ENCODE peak calls at places on chromosomes 11 and 22, in eight cellular contexts. J is lower leg skin, F is stomach, W is lung, V is foreskin fibroblast, L is AG04450, M is astrocyte of the spinal cord, C is spleen. G is an unnamed sample.
A peak's percentile ranks its signal among the peaks of the same experiment; 100 is the strongest.

GRCh38 chr22:29342577-29343312 is 27.2 kb upstream of the RASL10A start:
- DNase-seq in J (no peak), F (peak; percentile 58), W (no peak), V (no peak), L (no peak), M (no peak), C (no peak), G (no peak)

GRCh38 chr11:126755494-126755893 is 245.1 kb downstream of the KIRREL3 start:
- DNase-seq in J (no peak), F (no peak), W (no peak), V (no peak), L (no peak), M (no peak), C (no peak), G (no peak)

GRCh38 chr11:48109046-48109666 is 107.5 kb upstream of the OR4B1 start:
- DNase-seq in J (no peak), F (no peak), W (no peak), V (no peak), L (no peak), M (peak; percentile 64), C (no peak), G (no peak)

GRCh38 chr11:75476716-75477613 is 44.0 kb upstream of the KLHL35 start:
- DNase-seq in J (no peak), F (peak; percentile 83), W (no peak), V (no peak), L (no peak), M (no peak), C (peak; percentile 59), G (no peak)

GRCh38 chr11:44797886-44798683 is 71.3 kb downstream of the TSPAN18 start:
- DNase-seq in J (no peak), F (no peak), W (no peak), V (no peak), L (no peak), M (no peak), C (peak; percentile 35), G (no peak)

GRCh38 chr11:132999519-132999918 is 532.8 kb downstream of the OPCML start:
- DNase-seq in J (no peak), F (no peak), W (no peak), V (no peak), L (no peak), M (no peak), C (no peak), G (no peak)

GRCh38 chr22:31618057-31618456 is 44.0 kb downstream of the PISD start:
- DNase-seq in J (no peak), F (no peak), W (no peak), V (no peak), L (no peak), M (no peak), C (no peak), G (no peak)

GRCh38 chr22:25061134-25061533 is 108.6 kb downstream of the KIAA1671 start:
- DNase-seq in J (no peak), F (no peak), W (no peak), V (no peak), L (no peak), M (no peak), C (no peak), G (no peak)

DNA sequence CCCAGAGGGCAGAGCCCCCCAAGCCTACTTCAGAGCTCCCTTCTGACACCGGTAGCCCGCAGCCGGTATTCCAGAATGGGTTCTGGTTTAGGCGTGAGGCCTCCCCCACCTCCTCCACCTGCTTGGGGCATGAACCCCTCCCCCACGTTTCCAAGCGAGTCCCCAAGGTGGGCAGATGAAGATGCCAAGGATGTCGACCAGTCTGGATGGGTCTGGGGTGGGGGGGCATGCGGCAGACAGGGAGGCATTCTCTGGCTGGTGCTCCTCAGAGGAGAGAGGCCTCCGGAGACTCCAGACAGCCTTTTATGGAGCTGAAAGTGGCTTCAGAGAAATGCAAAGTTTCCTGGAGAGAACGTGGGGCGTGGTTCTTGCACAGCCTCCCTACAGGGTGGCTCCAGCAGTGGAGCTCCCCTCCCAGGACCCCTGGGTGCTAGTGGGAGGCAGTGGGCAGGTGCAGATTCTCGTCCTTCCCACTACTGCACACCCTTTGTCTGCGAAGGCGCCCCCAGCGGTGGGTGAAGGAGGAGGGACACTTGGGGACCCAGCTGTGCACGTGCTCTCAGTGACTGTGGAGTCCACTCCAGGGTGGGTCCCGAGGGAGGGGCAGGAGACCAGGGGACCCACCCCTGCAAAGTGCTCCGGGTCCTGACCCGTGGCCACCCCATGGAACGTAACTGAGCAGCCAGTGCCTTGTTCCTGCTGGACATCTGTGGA is 4.2 kb downstream of the CCND1 start:
- DNase-seq in J (no peak), F (no peak), W (no peak), V (no peak), L (no peak), M (no peak), C (peak; percentile 73), G (no peak)
- TF ChIP-seq CTCF in J (no peak), F (no peak), W (no peak), V (no peak), L (no peak), M (peak; percentile 22), C (no peak), G (no peak)

GRCh38 chr11:59253001-59253400 is 40.3 kb upstream of the MPEG1 start:
- DNase-seq in J (no peak), F (no peak), W (no peak), V (no peak), L (no peak), M (no peak), C (no peak), G (no peak)
- H3K4me3 ChIP-seq in J (no peak overlapping the region), F (no peak overlapping the region), W (no peak overlapping the region), V (no peak overlapping the region), L (no peak overlapping the region), M (no peak overlapping the region), C (no peak overlapping the region), G (no peak overlapping the region)

GRCh38 chr11:1401656-1402221 is 12.0 kb downstream of the BRSK2 start:
- DNase-seq in J (no peak), F (peak; percentile 66), W (peak; percentile 56), V (peak; percentile 33), L (peak; percentile 20), M (peak; percentile 48), C (no peak), G (no peak)
- TF ChIP-seq CTCF in J (no peak), F (no peak), W (no peak), V (no peak), L (no peak), M (no peak), C (no peak), G (no peak)

GRCh38 chr22:48369789-48370507 is 1457.7 kb downstream of the BRD1 start:
- DNase-seq in J (no peak), F (peak; percentile 21), W (peak; percentile 43), V (no peak), L (no peak), M (no peak), C (peak; percentile 10), G (no peak)
- H3K4me3 ChIP-seq in J (no peak overlapping the region), F (no peak overlapping the region), W (no peak overlapping the region), V (no peak overlapping the region), L (no peak overlapping the region), M (no peak overlapping the region), C (no peak overlapping the region), G (no peak overlapping the region)

GRCh38 chr11:57248780-57249383 is 11.8 kb upstream of the APLNR start:
- DNase-seq in J (peak; percentile 71), F (peak; percentile 46), W (peak; percentile 48), V (peak; percentile 67), L (peak; percentile 32), M (peak; percentile 54), C (peak; percentile 82), G (no peak)
- TF ChIP-seq CTCF in J (no peak), F (peak; percentile 36), W (peak; percentile 45), V (peak; percentile 84), L (peak; percentile 87), M (peak; percentile 70), C (peak; percentile 43), G (peak; percentile 61)